ENCODE peak calls at places on chromosomes 6 and 20, in ten cellular contexts. X is ovary; G is foreskin fibroblast; F is A549; B is HCT116; S is aorta; A is effector memory CD4-positive, alpha-beta T cell; D is body of pancreas; V is fibroblast of villous mesenchyme; O is heart left ventricle. Y is an unnamed sample.

GRCh38 chr6:11381801-11382513 is 149.5 kb upstream of the NEDD9 start:
- DNase-seq in G (no peak), F (no peak), B (no peak), D (no peak), X (no peak), A (peak), V (no peak), S (no peak), O (peak), Y (peak)

GRCh38 chr20:39029324-39029820 is 67.2 kb downstream of the DHX35 start:
- DNase-seq in S (no peak), O (no peak), X (no peak), B (no peak), D (no peak), V (no peak), F (no peak), G (no peak), A (no peak), Y (no peak)

GRCh38 chr6:150775804-150776203 is 89.7 kb upstream of the MTHFD1L start:
- DNase-seq in O (peak), S (no peak), G (no peak), D (no peak), V (no peak), X (no peak), B (no peak), A (no peak), F (no peak), Y (no peak)

GRCh38 chr20:46129955-46130481 is 11.9 kb downstream of the CD40 start:
- DNase-seq in X (no peak), G (no peak), D (no peak), B (no peak), O (no peak), F (no peak), S (no peak), A (no peak), V (no peak), Y (no peak)

GRCh38 chr6:140773276-140773675 is 1359.4 kb upstream of the GJE1 start:
- DNase-seq in A (no peak), B (no peak), X (no peak), S (no peak), G (peak), D (no peak), O (no peak), F (no peak), V (no peak), Y (no peak)

GRCh38 chr6:161033667-161034066 is 42.1 kb downstream of the MAP3K4 start:
- DNase-seq in A (no peak), G (no peak), V (no peak), F (no peak), O (no peak), S (no peak), X (no peak), B (no peak), D (no peak), Y (no peak)

GRCh38 chr20:16205505-16205904 is 367.7 kb downstream of the KIF16B start:
- DNase-seq in O (no peak), D (no peak), G (no peak), V (no peak), S (no peak), B (no peak), X (no peak), A (no peak), F (no peak), Y (no peak)

GRCh38 chr6:55636406-55637102 is 57.6 kb upstream of the HMGCLL1 start:
- DNase-seq in S (no peak), B (no peak), A (no peak), O (no peak), F (peak), V (peak), X (no peak), D (no peak), G (peak), Y (no peak)

GRCh38 chr6:127585123-127585522 is 8.1 kb downstream of the C6orf58 start:
- DNase-seq in V (no peak), B (no peak), G (no peak), A (no peak), S (no peak), O (no peak), D (no peak), F (no peak), X (no peak), Y (no peak)

GRCh38 chr6:15316754-15317153 is 70.9 kb downstream of the JARID2 start:
- DNase-seq in X (no peak), A (no peak), B (no peak), O (no peak), D (no peak), F (no peak), S (no peak), G (no peak), V (no peak), Y (no peak)

GRCh38 chr20:16020971-16021370 is 552.3 kb downstream of the KIF16B start:
- DNase-seq in D (no peak), V (peak), X (no peak), O (no peak), G (peak), F (peak), A (no peak), S (no peak), B (no peak), Y (no peak)

DNA sequence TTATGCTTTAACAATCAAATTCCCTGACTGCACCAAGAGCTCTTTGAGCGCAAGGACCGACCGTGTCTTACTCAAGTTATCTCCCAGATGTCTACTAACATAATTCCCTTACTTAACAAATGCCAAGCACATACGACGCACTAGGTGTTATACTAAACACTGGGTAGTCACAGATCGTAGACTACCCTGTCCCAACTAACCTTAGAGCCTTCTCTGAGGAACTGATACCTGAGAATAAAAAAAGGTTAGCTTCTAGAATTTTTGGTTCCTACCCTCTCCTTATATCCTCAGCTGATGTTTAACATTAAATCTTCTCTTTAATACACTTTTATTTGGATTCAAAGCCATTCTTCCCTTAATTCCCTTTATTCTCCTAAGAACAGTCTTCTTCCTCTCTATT is 38.5 kb downstream of the EPB41L2 start:
- DNase-seq in F (no peak), S (no peak), A (no peak), B (no peak), O (no peak), G (no peak), D (no peak), V (no peak), X (no peak), Y (no peak)
- H3K4me3 ChIP-seq in F (no peak), S (no peak), A (no peak), B (no peak), O (no peak), G (no peak), D (no peak), V (no peak), X (no peak), Y (no peak)

DNA sequence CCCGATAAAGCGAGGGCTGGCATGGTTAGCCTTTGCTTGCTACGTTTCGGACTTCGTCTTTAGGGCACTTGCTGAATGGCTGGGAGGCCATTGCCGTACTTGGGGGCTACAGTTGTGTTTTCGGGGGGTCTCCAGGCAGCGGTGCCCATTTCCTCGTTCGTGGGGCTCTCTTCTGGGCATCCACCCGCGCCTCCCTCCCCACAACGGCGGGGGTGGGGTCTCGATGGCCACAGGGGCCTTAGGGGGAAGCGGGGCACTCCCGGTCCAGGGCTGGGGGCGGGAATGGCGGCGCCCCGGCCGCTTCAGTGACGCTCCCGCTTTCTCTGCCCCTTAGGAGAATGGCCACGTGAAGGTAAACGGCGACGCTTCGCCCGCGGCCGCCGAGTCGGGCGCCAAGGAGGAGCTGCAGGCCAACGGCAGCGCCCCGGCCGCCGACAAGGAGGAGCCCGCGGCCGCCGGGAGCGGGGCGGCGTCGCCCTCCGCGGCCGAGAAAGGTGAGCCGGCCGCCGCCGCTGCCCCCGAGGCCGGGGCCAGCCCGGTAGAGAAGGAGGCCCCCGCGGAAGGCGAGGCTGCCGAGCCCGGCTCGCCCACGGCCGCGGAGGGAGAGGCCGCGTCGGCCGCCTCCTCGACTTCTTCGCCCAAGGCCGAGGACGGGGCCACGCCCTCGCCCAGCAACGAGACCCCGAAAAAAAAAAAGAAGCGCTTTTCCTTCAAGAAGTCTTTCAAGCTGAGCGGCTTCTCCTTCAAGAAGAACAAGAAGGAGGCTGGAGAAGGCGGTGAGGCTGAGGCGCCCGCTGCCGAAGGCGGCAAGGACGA is 2.4 kb downstream of the MARCKS start:
- DNase-seq in B (no peak), O (peak), D (peak), V (peak), F (no peak), G (peak), S (peak), X (peak), A (no peak), Y (no peak)
- H3K4me3 ChIP-seq in B (peak), O (peak), D (peak), V (peak), F (peak), G (peak), S (peak), X (peak), A (peak), Y (no peak)

DNA sequence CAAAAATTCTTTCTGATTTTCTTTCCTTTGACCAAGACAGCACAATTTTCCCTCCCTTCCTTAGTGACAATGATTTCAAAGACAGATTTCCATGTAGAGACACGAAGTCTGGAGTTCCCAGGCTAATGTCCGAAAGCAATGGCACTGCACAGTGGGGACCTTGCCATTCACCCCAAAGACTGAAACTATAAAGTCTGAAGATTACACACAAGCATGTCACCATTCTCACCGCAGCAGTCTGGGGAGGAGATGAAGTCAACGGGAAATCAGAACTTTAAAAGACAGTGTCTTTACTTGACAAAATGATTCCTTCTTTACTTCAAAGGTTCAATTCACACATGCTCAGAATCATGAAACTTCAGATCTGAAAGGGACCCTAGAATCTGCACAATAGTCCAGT is 8.3 kb downstream of the B4GALT5 start:
- DNase-seq in V (no peak), O (no peak), B (no peak), F (no peak), A (no peak), D (no peak), S (no peak), X (no peak), G (no peak), Y (no peak)
- H3K4me3 ChIP-seq in V (no peak), O (no peak), B (no peak), F (no peak), A (no peak), D (no peak), S (no peak), X (no peak), G (no peak), Y (no peak)

GRCh38 chr6:74969591-74970267 is 236.1 kb downstream of the COL12A1 start:
- DNase-seq in A (no peak), B (no peak), V (no peak), O (no peak), S (no peak), X (no peak), G (no peak), D (no peak), F (no peak), Y (no peak)

GRCh38 chr6:74967821-74968220 is 238.0 kb downstream of the COL12A1 start:
- DNase-seq in F (no peak), S (no peak), B (no peak), X (no peak), V (no peak), D (no peak), A (no peak), G (no peak), O (no peak), Y (no peak)

GRCh38 chr6:74966712-74967111 is 239.1 kb downstream of the COL12A1 start:
- DNase-seq in D (no peak), A (no peak), O (no peak), V (no peak), F (no peak), G (no peak), X (no peak), S (no peak), B (no peak), Y (no peak)

GRCh38 chr6:74964871-74965441 is 240.9 kb downstream of the COL12A1 start:
- DNase-seq in B (no peak), F (no peak), G (no peak), A (no peak), O (no peak), S (no peak), D (no peak), X (no peak), V (peak), Y (no peak)
- H3K4me3 ChIP-seq in B (no peak), F (no peak), G (no peak), A (no peak), O (no peak), S (no peak), D (no peak), X (no peak), V (no peak), Y (no peak)

GRCh38 chr6:156980948-156981347 is 203.8 kb downstream of the ARID1B start:
- DNase-seq in G (no peak), D (no peak), V (no peak), X (no peak), S (no peak), O (no peak), A (no peak), F (no peak), B (no peak), Y (no peak)
- H3K4me3 ChIP-seq in G (no peak), D (no peak), V (no peak), X (no peak), S (no peak), O (no peak), A (no peak), F (no peak), B (no peak), Y (no peak)

GRCh38 chr6:13355969-13356368 is 27.6 kb upstream of the TBC1D7 start:
- DNase-seq in A (no peak), B (no peak), V (no peak), S (no peak), X (no peak), F (no peak), D (no peak), O (no peak), G (no peak), Y (peak)

GRCh38 chr6:13352165-13352564 is 23.8 kb upstream of the TBC1D7 start:
- DNase-seq in G (no peak), A (no peak), S (no peak), F (no peak), O (no peak), V (no peak), B (no peak), X (no peak), D (no peak), Y (no peak)

GRCh38 chr6:13355043-13355945 is 27.0 kb upstream of the TBC1D7 start:
- DNase-seq in G (peak), A (no peak), X (no peak), O (no peak), F (no peak), S (no peak), B (peak), D (no peak), V (peak), Y (peak)

GRCh38 chr6:13357551-13358075 is 29.3 kb upstream of the TBC1D7 start:
- DNase-seq in F (no peak), O (peak), G (peak), A (no peak), X (no peak), B (no peak), D (no peak), V (peak), S (no peak), Y (no peak)

GRCh38 chr6:13354331-13355042 is 26.1 kb upstream of the TBC1D7 start:
- DNase-seq in B (no peak), F (no peak), S (no peak), V (peak), A (no peak), D (no peak), G (peak), X (no peak), O (no peak), Y (no peak)
- H3K4me3 ChIP-seq in B (no peak), F (no peak), S (no peak), V (no peak), A (no peak), D (no peak), G (no peak), X (no peak), O (no peak), Y (no peak)

GRCh38 chr20:62917720-62918119 is 8.6 kb downstream of the DIDO1 start:
- DNase-seq in A (no peak), G (no peak), S (no peak), X (no peak), B (no peak), V (no peak), O (no peak), F (no peak), D (no peak), Y (no peak)
- H3K4me3 ChIP-seq in A (peak), G (no peak), S (no peak), X (no peak), B (no peak), V (no peak), O (no peak), F (no peak), D (no peak), Y (no peak)

Y was measured in CD4-positive, alpha-beta memory T cell.